ENCODE peak calls at places on chromosomes 13 and 19, in seven cellular contexts. B is K562, Y is transverse colon, N is pancreas, E is right lobe of liver, V is adipocyte, W is cardiac muscle cell. A is an unnamed sample. For H3K4me1, the result is how much of the 10 kb centered on the place peaks cover.

GRCh38 chr19:54231077-54231931 is 8.5 kb upstream of the LILRB3 start:
- DNase-seq in B (peak), Y (peak), N (peak), E (peak), V (peak), W (peak), A (peak)

GRCh38 chr19:16677060-16677459 is 16.1 kb downstream of the TMEM38A start:
- DNase-seq in B (no peak), Y (no peak), N (no peak), E (no peak), V (no peak), W (peak), A (no peak)

GRCh38 chr19:50244695-50245094 is 41.3 kb downstream of the MYH14 start:
- DNase-seq in B (no peak), Y (no peak), N (no peak), E (no peak), V (no peak), W (no peak), A (no peak)

GRCh38 chr13:23822252-23822824 is 66.9 kb downstream of the MIPEP start:
- DNase-seq in B (no peak), Y (no peak), N (no peak), E (no peak), V (no peak), W (no peak), A (no peak)

GRCh38 chr19:32287811-32288227 is 57.6 kb upstream of the ZNF507 start:
- DNase-seq in B (peak), Y (peak), N (peak), E (peak), V (peak), W (peak), A (peak)

GRCh38 chr13:45718992-45719391 is 16.9 kb downstream of the CBY2 start:
- DNase-seq in B (no peak), Y (no peak), N (no peak), E (no peak), V (no peak), W (peak), A (no peak)

GRCh38 chr19:44573647-44574046 is 39.7 kb upstream of the IGSF23 start:
- DNase-seq in B (no peak), Y (no peak), N (no peak), E (no peak), V (no peak), W (peak), A (no peak)

GRCh38 chr13:21911916-21912315 is 241.0 kb downstream of the FGF9 start:
- DNase-seq in B (no peak), Y (no peak), N (no peak), E (no peak), V (no peak), W (no peak), A (no peak)

GRCh38 chr19:16198363-16198636 is 589 bp downstream of the AP1M1 start:
- DNase-seq in B (peak), Y (peak), N (no peak), E (no peak), V (no peak), W (no peak), A (peak)

GRCh38 chr19:30666301-30666803 is 294.2 kb downstream of the ZNF536 start:
- DNase-seq in B (peak), Y (peak), N (peak), E (peak), V (peak), W (peak), A (peak)

GRCh38 chr13:40315416-40316064 is 350.9 kb downstream of the FOXO1 start:
- DNase-seq in B (no peak), Y (no peak), N (peak), E (no peak), V (no peak), W (peak), A (peak)

GRCh38 chr13:103157434-103158145 is 91.4 kb upstream of the SLC10A2 start:
- DNase-seq in B (no peak), Y (no peak), N (no peak), E (no peak), V (no peak), W (no peak), A (no peak)

GRCh38 chr13:39565036-39565949 is 37.7 kb downstream of the LHFPL6 start:
- DNase-seq in B (no peak), Y (no peak), N (no peak), E (no peak), V (peak), W (peak), A (peak)

GRCh38 chr13:32530841-32531253 is 7.7 kb downstream of the N4BP2L2 start:
- DNase-seq in B (no peak), Y (no peak), N (peak), E (no peak), V (peak), W (peak), A (peak)

GRCh38 chr19:3360494-3361383 is 5.6 kb upstream of the NFIC start:
- DNase-seq in B (peak), Y (peak), N (peak), E (peak), V (peak), W (peak), A (no peak)

GRCh38 chr19:10898633-10899032 is 27.3 kb downstream of the CARM1 start:
- DNase-seq in B (no peak), Y (no peak), N (no peak), E (no peak), V (no peak), W (no peak), A (no peak)

GRCh38 chr13:30892966-30893365 is 13.1 kb upstream of the MEDAG start:
- DNase-seq in B (peak), Y (no peak), N (no peak), E (no peak), V (peak), W (peak), A (peak)

GRCh38 chr19:48674921-48675824 is 2.4 kb upstream of the NTN5 start:
- DNase-seq in B (peak), Y (peak), N (peak), E (peak), V (peak), W (peak), A (peak)

GRCh38 chr19:30784850-30785459 is 412.8 kb downstream of the ZNF536 start:
- DNase-seq in B (peak), Y (peak), N (peak), E (peak), V (peak), W (peak), A (peak)

GRCh38 chr13:76637651-76638111 is 248.5 kb downstream of the KCTD12 start:
- DNase-seq in B (no peak), Y (no peak), N (no peak), E (no peak), V (no peak), W (peak), A (no peak)

GRCh38 chr13:61170791-61171330 is 244.8 kb downstream of the PCDH20 start:
- DNase-seq in B (no peak), Y (no peak), N (no peak), E (no peak), V (no peak), W (no peak), A (no peak)

GRCh38 chr13:47004552-47004951 is 107.7 kb upstream of the HTR2A start:
- DNase-seq in B (no peak), Y (no peak), N (no peak), E (no peak), V (no peak), W (no peak), A (no peak)

GRCh38 chr13:33140161-33140560 is 123.9 kb downstream of the KL start:
- DNase-seq in B (no peak), Y (no peak), N (no peak), E (no peak), V (peak), W (no peak), A (no peak)

GRCh38 chr13:33633701-33634525 is 184.0 kb upstream of the RFC3 start:
- DNase-seq in B (no peak), Y (no peak), N (no peak), E (no peak), V (peak), W (peak), A (no peak)

GRCh38 chr13:79645569-79645968 is 164.6 kb downstream of the NDFIP2 start:
- DNase-seq in B (no peak), Y (no peak), N (no peak), E (no peak), V (no peak), W (no peak), A (no peak)

GRCh38 chr19:38062959-38063786 is 156.2 kb downstream of the SIPA1L3 start:
- DNase-seq in B (peak), Y (no peak), N (no peak), E (no peak), V (no peak), W (no peak), A (no peak)

GRCh38 chr19:29965529-29965928 is 23.5 kb downstream of the URI1 start:
- DNase-seq in B (no peak), Y (no peak), N (no peak), E (no peak), V (peak), W (no peak), A (no peak)

GRCh38 chr13:28047784-28048388 is 52.5 kb downstream of the FLT3 start:
- DNase-seq in B (no peak), Y (peak), N (no peak), E (no peak), V (no peak), W (no peak), A (no peak)

GRCh38 chr19:6718741-6719539 is 1.5 kb downstream of the C3 start:
- DNase-seq in B (peak), Y (no peak), N (peak), E (peak), V (peak), W (peak), A (peak)

GRCh38 chr13:21541980-21542379 is 62.0 kb downstream of the MICU2 start:
- DNase-seq in B (no peak), Y (no peak), N (no peak), E (no peak), V (no peak), W (no peak), A (no peak)

GRCh38 chr19:14782978-14783545 is 4.7 kb upstream of the ADGRE2 start:
- DNase-seq in B (no peak), Y (no peak), N (no peak), E (no peak), V (no peak), W (no peak), A (no peak)

GRCh38 chr13:113489171-113489548 is 1.4 kb downstream of the DCUN1D2 start:
- DNase-seq in B (no peak), Y (no peak), N (no peak), E (no peak), V (peak), W (no peak), A (peak)

GRCh38 chr13:23754506-23754905 is 134.7 kb downstream of the MIPEP start:
- DNase-seq in B (no peak), Y (no peak), N (no peak), E (no peak), V (peak), W (no peak), A (no peak)

GRCh38 chr13:32491028-32491427 is 47.6 kb downstream of the N4BP2L2 start:
- DNase-seq in B (no peak), Y (no peak), N (no peak), E (no peak), V (peak), W (no peak), A (no peak)

GRCh38 chr19:13035820-13036365 is 40.6 kb downstream of the NFIX start:
- DNase-seq in B (no peak), Y (no peak), N (no peak), E (no peak), V (no peak), W (no peak), A (no peak)

GRCh38 chr19:13036366-13036976 is 41.2 kb downstream of the NFIX start:
- DNase-seq in B (peak), Y (peak), N (no peak), E (peak), V (peak), W (peak), A (peak)

GRCh38 chr19:13037718-13038117 is 42.4 kb downstream of the NFIX start:
- DNase-seq in B (no peak), Y (no peak), N (no peak), E (no peak), V (no peak), W (no peak), A (no peak)

GRCh38 chr19:13038306-13039210 is 43.3 kb downstream of the NFIX start:
- DNase-seq in B (no peak), Y (no peak), N (no peak), E (no peak), V (no peak), W (no peak), A (no peak)

DNA sequence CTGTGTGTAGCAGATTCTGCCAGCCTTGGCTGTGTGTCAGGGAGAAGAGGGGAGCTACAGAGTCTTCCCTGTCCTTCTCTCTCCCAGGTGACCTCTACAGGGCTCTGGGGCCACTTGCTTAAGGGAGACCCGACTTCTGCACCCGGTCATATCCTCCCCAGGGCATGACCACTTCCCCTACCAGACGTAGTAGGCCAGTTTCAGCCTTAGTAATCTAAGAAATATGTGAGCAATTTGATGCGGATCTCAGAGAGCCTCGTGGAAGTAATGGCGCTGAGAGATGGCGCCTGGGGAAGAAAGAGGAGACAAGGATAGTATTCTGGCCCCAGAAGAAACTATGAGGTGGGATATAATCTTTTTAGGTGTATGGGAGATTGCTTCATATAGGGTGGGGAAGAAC is 41.9 kb downstream of the NFIX start:
- DNase-seq in B (no peak), Y (no peak), N (no peak), E (no peak), V (peak), W (peak), A (no peak)
- H3K4me1 ChIP-seq in B (under half), Y (half or more), N (under half), E (under half), V (half or more), W (under half), A (under half)

GRCh38 chr13:110714798-110715394 is 1.4 kb downstream of the ING1 start:
- DNase-seq in B (no peak), Y (peak), N (peak), E (peak), V (peak), W (peak), A (peak)
- H3K4me1 ChIP-seq in B (under half), Y (under half), N (under half), E (under half), V (under half), W (under half), A (under half)

GRCh38 chr19:46944123-46944718 is 75.4 kb upstream of the NPAS1 start:
- DNase-seq in B (no peak), Y (no peak), N (no peak), E (no peak), V (no peak), W (no peak), A (no peak)

GRCh38 chr19:46945668-46946067 is 74.0 kb upstream of the NPAS1 start:
- DNase-seq in B (no peak), Y (no peak), N (no peak), E (no peak), V (no peak), W (peak), A (no peak)

GRCh38 chr19:46944918-46945628 is 74.6 kb upstream of the NPAS1 start:
- DNase-seq in B (peak), Y (peak), N (peak), E (peak), V (peak), W (peak), A (peak)

GRCh38 chr19:46946090-46946489 is 73.5 kb upstream of the NPAS1 start:
- DNase-seq in B (no peak), Y (peak), N (no peak), E (no peak), V (no peak), W (no peak), A (no peak)

DNA sequence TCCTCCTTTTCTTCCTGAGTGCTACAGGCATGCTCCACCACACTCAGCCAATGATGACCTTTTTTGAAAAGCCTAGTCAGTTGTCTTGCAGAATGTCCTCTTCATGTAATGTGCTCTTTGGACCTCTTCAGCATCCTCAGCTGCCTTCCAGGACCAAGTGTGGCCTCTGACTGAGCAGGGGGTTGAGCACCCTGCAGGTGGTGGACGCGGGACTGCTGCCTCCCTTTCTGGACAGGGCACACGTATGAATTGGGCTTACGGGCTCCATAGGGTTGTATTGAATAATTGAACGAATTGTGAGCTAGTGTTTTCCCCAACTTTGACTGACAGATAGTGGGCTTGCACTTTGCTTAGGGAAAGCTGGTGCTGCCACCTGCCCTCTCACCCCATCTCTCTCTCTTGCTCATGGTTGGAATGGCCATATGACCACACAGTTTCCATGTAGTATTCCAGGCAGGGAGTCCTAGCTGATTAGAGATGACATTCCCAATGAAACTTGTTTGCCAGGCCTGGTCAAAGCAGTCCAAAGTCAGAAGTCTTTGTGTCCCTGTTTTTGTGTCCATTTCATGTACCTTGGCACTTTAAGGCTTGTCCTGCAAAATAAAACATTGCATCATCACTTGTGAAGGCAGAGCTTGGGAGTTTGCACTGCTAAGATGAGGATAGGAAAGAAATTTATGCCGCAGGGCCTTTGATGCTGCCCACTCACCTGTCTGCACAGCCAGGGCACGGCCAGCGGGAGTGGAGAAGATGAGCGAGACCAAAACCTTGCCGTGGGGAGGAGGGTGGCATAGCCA is 76.3 kb upstream of the NPAS1 start:
- DNase-seq in B (no peak), Y (no peak), N (no peak), E (no peak), V (no peak), W (no peak), A (no peak)
- H3K4me1 ChIP-seq in B (under half), Y (under half), N (under half), E (half or more), V (half or more), W (under half), A (under half)

DNA sequence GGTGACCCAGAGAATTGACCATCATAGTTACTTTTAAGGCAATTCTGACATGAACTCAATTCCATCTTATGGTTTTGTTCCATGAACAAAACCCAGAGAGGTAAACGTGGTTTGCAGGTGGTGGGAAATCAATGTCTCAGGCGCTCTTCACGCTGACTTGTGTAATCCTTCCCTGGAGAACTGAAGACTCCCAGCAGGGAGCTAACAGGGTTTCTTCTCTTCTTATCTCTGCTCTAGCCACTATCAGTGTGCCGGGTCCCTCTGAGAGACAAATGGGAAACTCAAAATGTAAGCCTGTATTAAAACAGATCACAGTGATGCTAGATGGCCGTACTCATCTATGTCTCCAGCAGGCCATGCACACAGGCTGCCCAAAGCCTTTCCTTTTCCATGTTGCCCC is 57.6 kb upstream of the ARGLU1 start:
- DNase-seq in B (no peak), Y (no peak), N (no peak), E (no peak), V (no peak), W (no peak), A (no peak)
- H3K4me1 ChIP-seq in B (under half), Y (under half), N (under half), E (under half), V (under half), W (under half), A (under half)

GRCh38 chr13:105135852-105136251 is 1399.6 kb downstream of the EFNB2 start:
- DNase-seq in B (no peak), Y (no peak), N (no peak), E (no peak), V (peak), W (peak), A (no peak)

GRCh38 chr13:105139380-105140285 is 1395.8 kb downstream of the EFNB2 start:
- DNase-seq in B (no peak), Y (peak), N (peak), E (peak), V (no peak), W (peak), A (no peak)

GRCh38 chr13:105142556-105142955 is 1392.9 kb downstream of the EFNB2 start:
- DNase-seq in B (no peak), Y (no peak), N (no peak), E (no peak), V (no peak), W (no peak), A (no peak)

GRCh38 chr13:105144020-105144419 is 1391.4 kb downstream of the EFNB2 start:
- DNase-seq in B (no peak), Y (no peak), N (no peak), E (no peak), V (no peak), W (no peak), A (no peak)

GRCh38 chr13:105139048-105139379 is 1396.4 kb downstream of the EFNB2 start:
- DNase-seq in B (no peak), Y (no peak), N (no peak), E (no peak), V (no peak), W (no peak), A (no peak)
- H3K4me1 ChIP-seq in B (under half), Y (under half), N (under half), E (under half), V (under half), W (under half), A (under half)

GRCh38 chr19:40719414-40719894 is 2.5 kb downstream of the ITPKC start:
- DNase-seq in B (no peak), Y (no peak), N (no peak), E (no peak), V (no peak), W (no peak), A (no peak)
- H3K4me1 ChIP-seq in B (under half), Y (under half), N (under half), E (under half), V (under half), W (under half), A (under half)